ENCODE peak calls at places on chromosome 18, in six cellular contexts. F is aorta, Y is lower lobe of right lung, I is prostate gland, L is heart left ventricle, K is tibial artery. G is an unnamed sample.

GRCh38 chr18:75456277-75456676 is 28.8 kb upstream of the SMIM21 start:
- DNase-seq in F (no peak), Y (no peak), I (no peak), L (no peak), K (no peak), G (no peak)

GRCh38 chr18:2898131-2898640 is 51.4 kb downstream of the EMILIN2 start:
- DNase-seq in F (no peak), Y (no peak), I (no peak), L (no peak), K (no peak), G (no peak)

GRCh38 chr18:48314694-48315093 is 94.5 kb downstream of the ZBTB7C start:
- DNase-seq in F (no peak), Y (no peak), I (no peak), L (no peak), K (no peak), G (no peak)

GRCh38 chr18:49135871-49136270 is 185.1 kb upstream of the SMAD7 start:
- DNase-seq in F (no peak), Y (no peak), I (no peak), L (no peak), K (no peak), G (peak; percentile 35)

GRCh38 chr18:59912007-59912550 is 12.3 kb downstream of the PMAIP1 start:
- DNase-seq in F (no peak), Y (no peak), I (no peak), L (no peak), K (no peak), G (no peak)

GRCh38 chr18:48889115-48889941 is 61.4 kb downstream of the SMAD7 start:
- DNase-seq in F (peak; percentile 90), Y (no peak), I (no peak), L (peak; percentile 61), K (peak; percentile 62), G (peak; percentile 85)

GRCh38 chr18:47118986-47119385 is 31.3 kb downstream of the HDHD2 start:
- DNase-seq in F (no peak), Y (no peak), I (no peak), L (no peak), K (no peak), G (no peak)

GRCh38 chr18:24492445-24492844 is 32.0 kb downstream of the HRH4 start:
- DNase-seq in F (no peak), Y (no peak), I (no peak), L (no peak), K (no peak), G (no peak)

GRCh38 chr18:66724664-66725356 is 120.9 kb upstream of the CDH19 start:
- DNase-seq in F (no peak), Y (no peak), I (peak; percentile 63), L (peak; percentile 27), K (no peak), G (no peak)

GRCh38 chr18:48772457-48772856 is 178.3 kb downstream of the SMAD7 start:
- DNase-seq in F (no peak), Y (no peak), I (no peak), L (no peak), K (no peak), G (no peak)

GRCh38 chr18:74724186-74724585 is 126.5 kb downstream of the ZNF407 start:
- DNase-seq in F (no peak), Y (no peak), I (no peak), L (no peak), K (no peak), G (no peak)

GRCh38 chr18:53165770-53166169 is 825.8 kb downstream of the DCC start:
- DNase-seq in F (no peak), Y (no peak), I (no peak), L (no peak), K (no peak), G (no peak)

GRCh38 chr18:8142131-8142711 is 467.0 kb upstream of the RAB12 start:
- DNase-seq in F (no peak), Y (no peak), I (no peak), L (no peak), K (no peak), G (no peak)

GRCh38 chr18:76885011-76885410 is 62.7 kb downstream of the ZNF236 start:
- DNase-seq in F (no peak), Y (no peak), I (no peak), L (no peak), K (no peak), G (no peak)

GRCh38 chr18:3179430-3180089 is 40.2 kb downstream of the MYOM1 start:
- DNase-seq in F (no peak), Y (no peak), I (no peak), L (no peak), K (no peak), G (no peak)

GRCh38 chr18:68438983-68439382 is 275.9 kb downstream of the TMX3 start:
- DNase-seq in F (no peak), Y (no peak), I (no peak), L (no peak), K (no peak), G (no peak)

GRCh38 chr18:45998244-45998643 is 31.1 kb upstream of the EPG5 start:
- DNase-seq in F (no peak), Y (no peak), I (no peak), L (no peak), K (no peak), G (no peak)

GRCh38 chr18:76457475-76457874 is 37.6 kb downstream of the ZNF516 start:
- DNase-seq in F (no peak), Y (no peak), I (no peak), L (peak; percentile 5), K (no peak), G (no peak)

GRCh38 chr18:75221397-75221796 is 10.8 kb downstream of the TSHZ1 start:
- DNase-seq in F (no peak), Y (no peak), I (no peak), L (no peak), K (no peak), G (no peak)

GRCh38 chr18:56702946-56703345 is 51.8 kb downstream of the WDR7 start:
- DNase-seq in F (no peak), Y (no peak), I (no peak), L (no peak), K (no peak), G (peak; percentile 41)

GRCh38 chr18:76860411-76860810 is 38.1 kb downstream of the ZNF236 start:
- DNase-seq in F (no peak), Y (no peak), I (no peak), L (no peak), K (no peak), G (no peak)

GRCh38 chr18:67517224-67517765 is 775 bp upstream of the DSEL start:
- DNase-seq in F (peak; percentile 65), Y (peak; percentile 43), I (no peak), L (peak; percentile 22), K (peak; percentile 35), G (no peak)

GRCh38 chr18:32177530-32177929 is 12.3 kb upstream of the MEP1B start:
- DNase-seq in F (no peak), Y (no peak), I (no peak), L (no peak), K (no peak), G (no peak)

DNA sequence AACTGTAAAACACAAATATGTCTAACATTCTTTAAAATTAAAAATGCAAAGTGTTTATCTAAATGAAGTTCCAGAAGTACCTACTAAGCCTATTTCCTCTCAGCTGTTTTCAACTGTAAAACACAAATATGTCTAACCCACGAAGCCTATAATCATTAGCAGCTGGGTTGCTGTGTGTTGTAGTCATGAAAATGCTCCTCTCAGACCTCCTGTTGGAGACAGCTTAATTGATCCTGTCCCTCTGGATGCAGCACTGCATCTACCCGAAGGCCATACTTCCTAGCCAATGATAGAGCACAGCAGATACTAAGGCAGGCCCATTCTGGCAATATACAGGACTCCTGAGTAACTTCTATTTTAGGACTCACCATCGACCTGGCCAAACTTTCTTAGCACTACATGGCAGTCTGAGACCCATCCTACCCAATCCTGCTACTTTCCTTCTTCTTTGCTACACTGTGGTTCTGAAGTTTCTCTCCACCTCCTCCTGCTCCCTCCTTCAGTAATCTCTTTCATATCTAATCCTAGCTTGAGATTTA is 92.5 kb upstream of the RBBP8 start:
- DNase-seq in F (no peak), Y (no peak), I (no peak), L (no peak), K (no peak), G (no peak)
- H3K9me3 ChIP-seq in F (no peaks in the 10 kb centered on the region), Y (no peaks in the 10 kb centered on the region), I (no peaks in the 10 kb centered on the region), L (no peaks in the 10 kb centered on the region), K (no peaks in the 10 kb centered on the region), G (no peaks in the 10 kb centered on the region)

DNA sequence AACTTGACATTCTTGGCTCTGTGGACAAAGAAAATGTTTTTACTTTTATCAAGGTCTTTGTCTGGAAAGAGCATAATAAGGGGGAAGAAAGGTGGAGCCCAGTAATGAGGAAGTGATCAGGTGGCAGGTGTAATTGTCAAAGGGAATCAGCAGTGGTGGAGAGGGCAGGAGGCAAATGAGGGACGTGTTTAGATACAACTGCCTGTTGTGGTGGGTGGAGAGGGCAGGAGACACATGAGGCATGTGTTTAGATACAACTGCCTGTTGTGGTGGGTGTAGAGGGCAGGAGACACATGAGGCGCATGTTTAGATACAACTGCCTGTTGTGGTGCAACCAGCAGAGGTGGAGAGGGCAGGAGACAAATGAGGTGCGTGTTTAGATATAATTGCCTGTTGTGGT is 173.0 kb downstream of the ANKRD30B start:
- DNase-seq in F (no peak), Y (no peak), I (no peak), L (no peak), K (no peak), G (no peak)
- H3K9me3 ChIP-seq in F (no peaks in the 10 kb centered on the region), Y (no peaks in the 10 kb centered on the region), I (no peaks in the 10 kb centered on the region), L (no peaks in the 10 kb centered on the region), K (no peaks in the 10 kb centered on the region), G (no peaks in the 10 kb centered on the region)

DNA sequence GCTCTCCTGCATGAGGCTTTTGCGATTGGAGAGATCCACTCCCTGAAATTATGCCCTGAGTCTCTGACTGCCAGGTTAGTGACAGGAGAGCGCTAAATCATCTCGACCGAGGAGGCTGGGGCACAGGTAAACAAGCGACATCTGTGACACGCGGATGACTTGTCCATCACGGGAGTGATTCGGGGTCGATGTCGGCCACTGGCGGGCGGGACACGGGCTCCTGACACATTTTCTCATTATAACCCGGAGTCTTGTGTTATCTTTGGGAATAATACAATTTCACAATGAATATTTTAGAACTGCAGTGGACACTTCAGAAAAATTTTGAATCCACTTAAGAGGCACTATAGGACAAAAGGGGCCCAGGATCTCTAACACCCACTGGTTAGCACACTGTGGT is 29.5 kb upstream of the SLC35G4 start:
- DNase-seq in F (no peak), Y (no peak), I (no peak), L (no peak), K (no peak), G (no peak)
- H3K9me3 ChIP-seq in F (no peaks in the 10 kb centered on the region), Y (no peaks in the 10 kb centered on the region), I (no peaks in the 10 kb centered on the region), L (no peaks in the 10 kb centered on the region), K (no peaks in the 10 kb centered on the region), G (no peaks in the 10 kb centered on the region)

DNA sequence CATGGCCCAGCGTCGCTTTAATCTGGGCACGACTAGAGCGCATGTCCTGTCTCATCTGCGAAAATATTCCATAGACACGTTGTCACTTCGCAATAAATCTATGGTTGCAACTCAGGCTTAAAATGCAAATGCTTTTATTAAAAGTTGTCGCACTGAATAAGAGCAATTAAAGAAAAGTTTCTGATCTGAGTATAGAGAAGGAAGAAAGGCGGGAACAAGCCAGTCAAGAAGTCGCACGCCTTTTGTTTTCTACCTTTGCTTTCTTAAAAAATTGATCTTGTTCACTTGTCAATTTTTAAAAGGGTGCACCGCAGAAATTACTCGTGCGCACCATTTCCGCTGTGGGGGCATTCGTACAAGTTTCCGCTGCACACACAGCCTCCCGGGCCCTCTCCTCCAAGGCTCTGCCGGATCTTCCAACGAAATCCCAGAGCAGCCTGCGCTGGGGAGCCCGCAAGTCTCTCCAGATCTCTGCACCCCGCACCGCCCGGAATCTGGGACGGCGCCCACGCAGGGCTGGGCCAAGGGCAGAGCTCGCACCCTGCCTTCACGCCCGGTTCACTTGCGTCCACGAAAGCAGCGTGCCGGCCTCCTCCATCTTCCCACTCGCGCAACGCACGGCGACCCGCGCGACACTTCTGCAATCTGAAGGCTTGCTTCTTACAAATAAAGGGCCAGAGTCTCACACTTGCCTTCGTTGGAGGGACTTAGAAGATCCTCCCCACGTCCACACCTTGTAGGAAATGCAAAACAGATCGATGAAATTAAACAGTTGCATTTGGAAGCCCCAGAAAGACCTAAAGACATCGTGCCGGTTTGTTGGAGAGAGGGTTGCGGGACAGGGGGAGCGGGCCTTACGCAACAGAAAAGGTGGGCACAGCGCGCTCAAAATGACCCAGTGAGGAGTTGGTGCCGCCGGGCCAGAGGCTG is 2.7 kb upstream of the SALL3 start:
- DNase-seq in F (no peak), Y (no peak), I (no peak), L (no peak), K (no peak), G (no peak)
- H3K9me3 ChIP-seq in F (no peaks in the 10 kb centered on the region), Y (no peaks in the 10 kb centered on the region), I (no peaks in the 10 kb centered on the region), L (no peaks in the 10 kb centered on the region), K (no peaks in the 10 kb centered on the region), G (no peaks in the 10 kb centered on the region)